ENCODE peak calls at places on chromosomes 11 and 22, in seven cellular contexts. One of them, this sample, is unnamed.
A peak's percentile ranks its signal among the peaks of the same experiment; 100 is the strongest.

GRCh38 chr11:48134221-48134922 is 82.2 kb upstream of the OR4B1 start:
- DNase-seq in endothelial cell of umbilical vein: no peak
- DNase-seq in hepatocyte: no peak
- DNase-seq in mammary epithelial cell: no peak
- DNase-seq in H1: no peak
- DNase-seq in fibroblast of lung: no peak
- DNase-seq in tibial artery: no peak
- DNase-seq in this sample: no peak

GRCh38 chr11:108852701-108853100 is 187.8 kb downstream of the DDX10 start:
- DNase-seq in H1: no peak
- DNase-seq in hepatocyte: no peak
- DNase-seq in tibial artery: no peak
- DNase-seq in fibroblast of lung: no peak
- DNase-seq in endothelial cell of umbilical vein: no peak
- DNase-seq in mammary epithelial cell: no peak
- DNase-seq in this sample: no peak

GRCh38 chr11:127919206-127920000 is 668.0 kb downstream of the ETS1 start:
- DNase-seq in hepatocyte: no peak
- DNase-seq in endothelial cell of umbilical vein: peak; percentile 6
- DNase-seq in H1: no peak
- DNase-seq in fibroblast of lung: peak; percentile 89
- DNase-seq in tibial artery: no peak
- DNase-seq in mammary epithelial cell: peak; percentile 95
- DNase-seq in this sample: no peak

GRCh38 chr11:20289732-20290131 is 73.8 kb upstream of the HTATIP2 start:
- DNase-seq in hepatocyte: no peak
- DNase-seq in mammary epithelial cell: no peak
- DNase-seq in endothelial cell of umbilical vein: no peak
- DNase-seq in tibial artery: no peak
- DNase-seq in H1: no peak
- DNase-seq in fibroblast of lung: no peak
- DNase-seq in this sample: no peak

GRCh38 chr11:86068138-86068861 is 584 bp downstream of the PICALM start:
- DNase-seq in tibial artery: peak; percentile 44
- DNase-seq in endothelial cell of umbilical vein: peak; percentile 46
- DNase-seq in hepatocyte: peak; percentile 40
- DNase-seq in mammary epithelial cell: peak; percentile 52
- DNase-seq in fibroblast of lung: no peak
- DNase-seq in H1: peak; percentile 68
- DNase-seq in this sample: peak; percentile 16

GRCh38 chr11:59999732-60000131 is 17.2 kb upstream of the OOSP4B start:
- DNase-seq in H1: no peak
- DNase-seq in hepatocyte: no peak
- DNase-seq in tibial artery: no peak
- DNase-seq in endothelial cell of umbilical vein: no peak
- DNase-seq in mammary epithelial cell: no peak
- DNase-seq in fibroblast of lung: no peak
- DNase-seq in this sample: no peak

GRCh38 chr11:73194593-73194992 is 23.5 kb upstream of the P2RY2 start:
- DNase-seq in fibroblast of lung: no peak
- DNase-seq in H1: no peak
- DNase-seq in endothelial cell of umbilical vein: no peak
- DNase-seq in hepatocyte: peak; percentile 84
- DNase-seq in mammary epithelial cell: peak; percentile 87
- DNase-seq in tibial artery: no peak
- DNase-seq in this sample: no peak

GRCh38 chr22:45484742-45485141 is 17.9 kb upstream of the FBLN1 start:
- DNase-seq in hepatocyte: no peak
- DNase-seq in tibial artery: no peak
- DNase-seq in H1: no peak
- DNase-seq in endothelial cell of umbilical vein: no peak
- DNase-seq in fibroblast of lung: no peak
- DNase-seq in mammary epithelial cell: no peak
- DNase-seq in this sample: no peak

GRCh38 chr22:18042685-18043084 is 18.3 kb upstream of the MICAL3 start:
- DNase-seq in endothelial cell of umbilical vein: no peak
- DNase-seq in fibroblast of lung: peak; percentile 36
- DNase-seq in H1: no peak
- DNase-seq in hepatocyte: no peak
- DNase-seq in mammary epithelial cell: no peak
- DNase-seq in tibial artery: no peak
- DNase-seq in this sample: no peak

GRCh38 chr22:36077261-36077660 is 48.6 kb upstream of the RBFOX2 start:
- DNase-seq in H1: no peak
- DNase-seq in endothelial cell of umbilical vein: no peak
- DNase-seq in hepatocyte: no peak
- DNase-seq in fibroblast of lung: no peak
- DNase-seq in tibial artery: no peak
- DNase-seq in mammary epithelial cell: peak; percentile 63
- DNase-seq in this sample: no peak
- H3K27ac ChIP-seq in H1: no peak overlapping the region
- H3K27ac ChIP-seq in endothelial cell of umbilical vein: no peak overlapping the region
- H3K27ac ChIP-seq in hepatocyte: no peak overlapping the region
- H3K27ac ChIP-seq in fibroblast of lung: no peak overlapping the region
- H3K27ac ChIP-seq in tibial artery: no peak overlapping the region
- H3K27ac ChIP-seq in mammary epithelial cell: no peak overlapping the region
- H3K27ac ChIP-seq in this sample: no peak overlapping the region

DNA sequence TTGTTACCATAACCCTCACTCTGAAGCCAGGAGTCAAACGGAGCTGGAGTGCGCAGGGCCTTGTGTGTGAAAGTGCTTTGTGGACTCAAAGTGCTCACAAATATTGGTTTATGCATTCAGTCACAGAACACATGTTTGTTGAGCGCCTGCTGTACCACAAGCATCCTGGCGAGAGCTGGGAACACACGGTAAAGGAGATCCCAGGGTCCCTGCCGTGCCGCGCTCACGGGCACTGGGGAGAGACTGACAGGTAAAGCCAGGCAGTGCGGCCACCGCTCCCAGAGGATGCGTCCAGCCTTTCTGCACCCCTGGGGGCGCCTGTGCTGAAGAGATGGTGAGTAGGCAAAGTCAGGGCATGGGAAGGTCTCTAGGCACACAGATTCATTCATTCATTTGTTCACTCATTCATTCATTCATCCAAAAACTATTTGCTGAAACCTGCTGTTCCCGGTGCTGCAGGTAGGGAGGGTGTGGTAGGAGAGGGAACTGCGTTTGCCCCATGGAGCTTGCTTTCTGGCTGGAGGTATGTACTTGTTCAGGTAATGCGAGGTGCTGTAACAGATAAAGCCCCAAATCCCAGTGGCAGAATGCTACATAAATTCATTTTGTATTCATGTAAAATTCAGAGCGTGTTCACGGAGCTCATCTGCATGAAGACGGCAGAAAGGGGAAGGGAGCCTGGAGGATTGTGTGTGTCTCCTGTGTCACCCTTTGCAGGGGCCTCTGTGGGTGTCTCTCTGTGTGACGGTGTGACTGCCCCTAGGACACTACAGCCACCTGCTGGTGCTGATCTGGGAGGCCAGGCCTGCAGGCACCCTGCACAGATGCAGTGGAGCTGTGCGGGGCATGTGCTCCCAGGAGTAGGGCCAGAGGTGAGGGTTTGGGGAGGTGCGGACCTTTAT is 167.0 kb upstream of the B3GAT1 start:
- DNase-seq in fibroblast of lung: no peak
- DNase-seq in endothelial cell of umbilical vein: no peak
- DNase-seq in mammary epithelial cell: no peak
- DNase-seq in H1: peak; percentile 45
- DNase-seq in hepatocyte: no peak
- DNase-seq in tibial artery: no peak
- DNase-seq in this sample: no peak
- H3K9me3 ChIP-seq in fibroblast of lung: no peaks in the 10 kb centered on the region
- H3K9me3 ChIP-seq in endothelial cell of umbilical vein: no peaks in the 10 kb centered on the region
- H3K9me3 ChIP-seq in mammary epithelial cell: peaks cover 21% of the 10 kb centered on the region
- H3K9me3 ChIP-seq in H1: no peaks in the 10 kb centered on the region
- H3K9me3 ChIP-seq in hepatocyte: no peaks in the 10 kb centered on the region
- H3K9me3 ChIP-seq in tibial artery: no peaks in the 10 kb centered on the region
- H3K9me3 ChIP-seq in this sample: no peaks in the 10 kb centered on the region

DNA sequence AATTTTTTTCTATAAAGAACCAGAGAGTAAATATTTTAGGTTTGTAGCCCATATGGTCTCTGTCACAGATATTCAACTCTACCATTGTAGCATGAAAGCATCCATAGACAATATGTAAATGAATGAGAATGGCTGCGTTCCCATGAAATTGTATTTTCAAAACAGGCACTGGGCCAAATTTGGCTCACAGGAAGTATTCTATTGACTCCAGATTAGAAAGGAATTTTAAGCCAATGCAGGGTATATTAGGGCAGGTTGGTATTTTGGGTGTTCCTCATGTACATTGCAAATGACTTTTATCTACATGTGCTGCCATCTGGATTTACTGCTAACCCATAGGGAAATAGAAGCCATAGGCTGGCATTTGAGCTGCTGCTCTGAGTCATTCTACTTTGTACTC is 35.1 kb upstream of the PDGFD start:
- DNase-seq in fibroblast of lung: no peak
- DNase-seq in endothelial cell of umbilical vein: no peak
- DNase-seq in hepatocyte: no peak
- DNase-seq in mammary epithelial cell: no peak
- DNase-seq in H1: no peak
- DNase-seq in tibial artery: no peak
- DNase-seq in this sample: no peak
- TF ChIP-seq CTCF in fibroblast of lung: no peak
- TF ChIP-seq CTCF in endothelial cell of umbilical vein: no peak
- TF ChIP-seq CTCF in hepatocyte: no peak
- TF ChIP-seq CTCF in mammary epithelial cell: no peak
- TF ChIP-seq CTCF in H1: no peak
- TF ChIP-seq CTCF in tibial artery: no peak
- TF ChIP-seq CTCF in this sample: no peak

GRCh38 chr11:101913631-101914030 is 1.2 kb upstream of the CEP126 start:
- DNase-seq in fibroblast of lung: no peak
- DNase-seq in mammary epithelial cell: no peak
- DNase-seq in hepatocyte: no peak
- DNase-seq in H1: no peak
- DNase-seq in endothelial cell of umbilical vein: no peak
- DNase-seq in tibial artery: no peak
- DNase-seq in this sample: no peak

GRCh38 chr11:101916422-101916821 is at the start of gene ANGPTL5:
- DNase-seq in fibroblast of lung: no peak
- DNase-seq in tibial artery: no peak
- DNase-seq in hepatocyte: no peak
- DNase-seq in H1: no peak
- DNase-seq in endothelial cell of umbilical vein: no peak
- DNase-seq in mammary epithelial cell: no peak
- DNase-seq in this sample: no peak

GRCh38 chr11:101914737-101915426 is at the start of gene CEP126:
- DNase-seq in tibial artery: peak; percentile 96
- DNase-seq in hepatocyte: peak; percentile 95
- DNase-seq in endothelial cell of umbilical vein: peak; percentile 99
- DNase-seq in mammary epithelial cell: peak; percentile 92
- DNase-seq in fibroblast of lung: peak; percentile 95
- DNase-seq in H1: peak; percentile 97
- DNase-seq in this sample: peak; percentile 94

GRCh38 chr11:101914349-101914736 is 467 bp upstream of the CEP126 start:
- DNase-seq in fibroblast of lung: peak; percentile 61
- DNase-seq in mammary epithelial cell: no peak
- DNase-seq in hepatocyte: peak; percentile 40
- DNase-seq in endothelial cell of umbilical vein: no peak
- DNase-seq in tibial artery: no peak
- DNase-seq in H1: no peak
- DNase-seq in this sample: no peak

DNA sequence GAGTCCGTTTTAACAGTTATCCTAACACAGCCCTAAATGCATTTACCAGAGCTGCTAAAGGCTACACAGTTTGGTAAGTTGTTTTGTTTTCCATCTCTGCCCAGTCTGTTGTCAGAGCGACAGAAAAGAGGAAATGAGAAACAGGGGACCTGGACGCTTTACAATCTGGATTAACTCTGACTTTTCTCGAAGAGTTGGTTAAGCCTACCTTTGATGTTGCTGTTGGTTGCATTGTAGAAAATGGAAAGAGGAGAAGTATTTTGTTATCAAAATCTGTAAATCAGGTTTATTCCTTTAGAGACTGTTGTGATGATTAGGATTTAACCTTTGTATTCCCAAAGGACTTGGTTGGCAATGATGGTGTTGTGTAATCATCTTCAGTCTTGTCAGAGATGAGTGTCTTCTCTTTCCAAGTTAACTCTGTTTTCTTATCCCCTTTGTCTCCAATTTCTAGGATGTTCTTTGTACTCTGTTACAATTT is 471 bp downstream of the ANGPTL5 start:
- DNase-seq in hepatocyte: peak; percentile 24
- DNase-seq in endothelial cell of umbilical vein: peak; percentile 79
- DNase-seq in mammary epithelial cell: peak; percentile 33
- DNase-seq in H1: no peak
- DNase-seq in tibial artery: no peak
- DNase-seq in fibroblast of lung: peak; percentile 49
- DNase-seq in this sample: no peak
- H3K27ac ChIP-seq in hepatocyte: peak overlapping the region; percentile 86
- H3K27ac ChIP-seq in endothelial cell of umbilical vein: peak overlapping the region; percentile 100
- H3K27ac ChIP-seq in mammary epithelial cell: peak overlapping the region; percentile 93
- H3K27ac ChIP-seq in H1: no peak overlapping the region
- H3K27ac ChIP-seq in tibial artery: peak overlapping the region; percentile 94
- H3K27ac ChIP-seq in fibroblast of lung: peak overlapping the region; percentile 73
- H3K27ac ChIP-seq in this sample: no peak overlapping the region

GRCh38 chr22:30969532-30970355 is 679 bp downstream of the TUG1 start:
- DNase-seq in fibroblast of lung: peak; percentile 54
- DNase-seq in endothelial cell of umbilical vein: peak; percentile 55
- DNase-seq in tibial artery: peak; percentile 29
- DNase-seq in mammary epithelial cell: peak; percentile 39
- DNase-seq in hepatocyte: peak; percentile 65
- DNase-seq in H1: no peak
- DNase-seq in this sample: peak; percentile 13
- H3K9me3 ChIP-seq in fibroblast of lung: no peaks in the 10 kb centered on the region
- H3K9me3 ChIP-seq in endothelial cell of umbilical vein: no peaks in the 10 kb centered on the region
- H3K9me3 ChIP-seq in tibial artery: peaks cover 48% of the 10 kb centered on the region
- H3K9me3 ChIP-seq in mammary epithelial cell: peaks cover 10% of the 10 kb centered on the region
- H3K9me3 ChIP-seq in hepatocyte: peaks cover 28% of the 10 kb centered on the region
- H3K9me3 ChIP-seq in H1: peaks cover 4% of the 10 kb centered on the region
- H3K9me3 ChIP-seq in this sample: peaks cover 75% of the 10 kb centered on the region

GRCh38 chr22:20027966-20028854 is 7.3 kb downstream of the TANGO2 start:
- DNase-seq in tibial artery: no peak
- DNase-seq in endothelial cell of umbilical vein: peak; percentile 40
- DNase-seq in mammary epithelial cell: no peak
- DNase-seq in H1: no peak
- DNase-seq in fibroblast of lung: peak; percentile 18
- DNase-seq in hepatocyte: no peak
- DNase-seq in this sample: no peak
- TF ChIP-seq CTCF in tibial artery: no peak
- TF ChIP-seq CTCF in endothelial cell of umbilical vein: peak; percentile 31
- TF ChIP-seq CTCF in mammary epithelial cell: peak; percentile 49
- TF ChIP-seq CTCF in H1: no peak
- TF ChIP-seq CTCF in fibroblast of lung: peak; percentile 24
- TF ChIP-seq CTCF in hepatocyte: peak; percentile 9
- TF ChIP-seq CTCF in this sample: peak; percentile 24

This sample was measured in CD4-positive, alpha-beta T cell.